ENCODE peak calls at places on chromosomes 6 and 20, in five cellular contexts. B, F, W, I and R are unnamed samples. For H3K4me1, the result is how much of the 10 kb centered on the place peaks cover.

GRCh38 chr6:41072836-41073202 is at the start of gene NFYA:
- DNase-seq in W (no peak), B (peak), F (peak), I (no peak), R (peak)

GRCh38 chr6:34396518-34396917 is 4.0 kb upstream of the NUDT3 start:
- DNase-seq in B (no peak), F (no peak), I (no peak), W (no peak), R (peak)

GRCh38 chr20:17662333-17663039 is 19.6 kb downstream of the RRBP1 start:
- DNase-seq in F (peak), W (no peak), I (no peak), B (no peak), R (no peak)

GRCh38 chr6:5135783-5136376 is 50.7 kb downstream of the PPP1R3G start:
- DNase-seq in F (no peak), W (no peak), B (peak), I (peak), R (no peak)

GRCh38 chr6:92893741-92894140 is 525.6 kb downstream of the EPHA7 start:
- DNase-seq in B (no peak), I (no peak), W (no peak), F (no peak), R (no peak)

GRCh38 chr6:153927867-153928266 is 111.2 kb upstream of the OPRM1 start:
- DNase-seq in W (no peak), F (no peak), B (no peak), I (no peak), R (no peak)

GRCh38 chr6:21597706-21598273 is 4.2 kb downstream of the SOX4 start:
- DNase-seq in W (no peak), B (no peak), F (peak), I (no peak), R (no peak)

GRCh38 chr20:10929023-10929422 is 255.2 kb upstream of the JAG1 start:
- DNase-seq in W (no peak), I (no peak), B (no peak), F (no peak), R (no peak)

GRCh38 chr6:37324131-37325033 is 29.4 kb upstream of the RNF8 start:
- DNase-seq in W (no peak), B (no peak), F (no peak), I (no peak), R (no peak)

GRCh38 chr20:48846516-48847492 is 19.0 kb upstream of the PREX1 start:
- DNase-seq in W (no peak), F (peak), I (no peak), B (peak), R (peak)

GRCh38 chr6:106159531-106159940 is 73.4 kb downstream of the PRDM1 start:
- DNase-seq in W (no peak), B (no peak), F (no peak), I (no peak), R (no peak)

GRCh38 chr6:139695361-139695760 is 320.9 kb upstream of the CITED2 start:
- DNase-seq in W (no peak), I (no peak), F (no peak), B (no peak), R (no peak)

GRCh38 chr6:128738112-128738511 is 144.8 kb upstream of the LAMA2 start:
- DNase-seq in F (peak), I (no peak), B (no peak), W (no peak), R (no peak)

GRCh38 chr20:44051661-44052000 is 135.4 kb downstream of the JPH2 start:
- DNase-seq in I (no peak), B (no peak), F (no peak), W (no peak), R (no peak)

GRCh38 chr6:122726649-122727048 is 52.9 kb upstream of the FABP7 start:
- DNase-seq in W (no peak), B (no peak), F (no peak), I (peak), R (no peak)

GRCh38 chr6:20349225-20349624 is 52.5 kb upstream of the E2F3 start:
- DNase-seq in F (no peak), W (no peak), I (no peak), B (no peak), R (no peak)

GRCh38 chr6:47086051-47086770 is 44.1 kb upstream of the ADGRF1 start:
- DNase-seq in B (no peak), F (no peak), I (no peak), W (no peak), R (no peak)

GRCh38 chr6:158018851-158019361 is 37.2 kb downstream of the SYNJ2 start:
- DNase-seq in B (no peak), I (no peak), W (no peak), F (no peak), R (no peak)

GRCh38 chr6:164013480-164014208 is 599.1 kb downstream of the QKI start:
- DNase-seq in B (no peak), I (no peak), W (no peak), F (no peak), R (no peak)

GRCh38 chr20:37521091-37521771 is at the start of gene NNAT:
- DNase-seq in B (peak), I (no peak), F (no peak), W (no peak), R (no peak)

GRCh38 chr20:57282691-57283361 is 16.4 kb upstream of the BMP7 start:
- DNase-seq in I (no peak), W (no peak), B (no peak), F (no peak), R (no peak)

GRCh38 chr6:52946301-52946700 is 36.8 kb upstream of the GSTA3 start:
- DNase-seq in B (no peak), F (no peak), W (no peak), I (no peak), R (no peak)

GRCh38 chr6:71288228-71289038 is at the start of gene OGFRL1:
- DNase-seq in F (peak), B (peak), I (peak), W (peak), R (peak)

GRCh38 chr20:9040874-9041524 is 27.9 kb upstream of the PLCB4 start:
- DNase-seq in W (no peak), F (no peak), I (no peak), B (no peak), R (no peak)

GRCh38 chr6:15962449-15962764 is 166.5 kb upstream of the MYLIP start:
- DNase-seq in B (no peak), I (no peak), F (no peak), W (no peak), R (no peak)

GRCh38 chr20:52649727-52650126 is 322.4 kb upstream of the TSHZ2 start:
- DNase-seq in B (no peak), F (no peak), I (no peak), W (no peak), R (no peak)

GRCh38 chr6:16276991-16277981 is 38.9 kb downstream of the GMPR start:
- DNase-seq in I (peak), W (peak), B (peak), F (peak), R (peak)

GRCh38 chr6:40743226-40743625 is 156.1 kb upstream of the LRFN2 start:
- DNase-seq in I (no peak), W (no peak), B (peak), F (no peak), R (no peak)

GRCh38 chr20:51731771-51732453 is 36.3 kb downstream of the ATP9A start:
- DNase-seq in W (peak), F (no peak), I (no peak), B (no peak), R (no peak)

GRCh38 chr6:51153109-51153508 is 334.4 kb downstream of the TFAP2B start:
- DNase-seq in F (no peak), W (no peak), I (no peak), B (no peak), R (no peak)

GRCh38 chr6:147222160-147222838 is 18.1 kb downstream of the STXBP5 start:
- DNase-seq in I (peak), F (no peak), W (no peak), B (no peak), R (no peak)

GRCh38 chr6:34562861-34563512 is 6.9 kb upstream of the SPDEF start:
- DNase-seq in I (peak), W (no peak), B (no peak), F (no peak), R (peak)

GRCh38 chr20:46364670-46365482 is 41.5 kb downstream of the ELMO2 start:
- DNase-seq in W (no peak), F (no peak), I (no peak), B (no peak), R (no peak)
- H3K4me1 ChIP-seq in W (under half), F (under half), I (under half), B (under half), R (under half)

GRCh38 chr20:63687419-63688233 is 8.8 kb upstream of the TNFRSF6B start:
- DNase-seq in B (no peak), I (no peak), W (peak), F (no peak), R (peak)
- H3K4me3 ChIP-seq in B (no peak), I (no peak), W (no peak), F (no peak), R (no peak)

GRCh38 chr6:104639671-104640070 is 220.0 kb downstream of the HACE1 start:
- DNase-seq in I (no peak), W (no peak), F (no peak), B (no peak), R (no peak)

GRCh38 chr6:104642871-104643270 is 216.8 kb downstream of the HACE1 start:
- DNase-seq in I (no peak), W (no peak), B (no peak), F (no peak), R (no peak)

GRCh38 chr6:104640761-104641160 is 219.0 kb downstream of the HACE1 start:
- DNase-seq in W (no peak), B (no peak), F (no peak), I (no peak), R (no peak)

GRCh38 chr6:104640141-104640700 is 219.5 kb downstream of the HACE1 start:
- DNase-seq in W (no peak), F (no peak), B (no peak), I (no peak), R (no peak)

GRCh38 chr6:104638841-104639290 is 220.9 kb downstream of the HACE1 start:
- DNase-seq in F (no peak), W (no peak), I (no peak), B (no peak), R (peak)
- TF ChIP-seq EP300 in F (no peak), W (no peak), I (no peak), B (no peak), R (peak)

GRCh38 chr6:150573041-150573681 is 26.5 kb upstream of the PLEKHG1 start:
- DNase-seq in B (no peak), W (no peak), I (no peak), F (no peak), R (peak)
- H3K4me1 ChIP-seq in B (under half), W (under half), I (under half), F (under half), R (under half)

DNA sequence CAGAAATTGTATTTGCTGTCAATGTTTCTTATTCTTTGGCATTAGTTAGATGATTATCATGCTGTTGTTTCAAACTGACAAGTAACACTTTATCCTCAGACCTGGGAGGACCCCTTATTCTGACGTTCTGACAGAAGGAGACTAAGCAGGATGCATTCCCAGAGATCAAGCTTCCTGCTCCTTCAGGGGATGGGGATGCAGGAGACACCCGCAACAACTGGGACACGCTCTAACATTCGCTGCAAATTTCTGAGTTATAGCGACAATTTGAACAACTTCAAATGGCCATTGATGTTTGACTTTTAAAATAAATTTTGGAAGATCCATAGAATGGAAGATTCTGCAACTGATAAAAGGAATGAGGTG is 69.0 kb upstream of the ZNF184 start:
- DNase-seq in F (no peak), B (no peak), W (no peak), I (no peak), R (no peak)
- H3K4me3 ChIP-seq in F (no peak), B (peak), W (no peak), I (no peak), R (no peak)

DNA sequence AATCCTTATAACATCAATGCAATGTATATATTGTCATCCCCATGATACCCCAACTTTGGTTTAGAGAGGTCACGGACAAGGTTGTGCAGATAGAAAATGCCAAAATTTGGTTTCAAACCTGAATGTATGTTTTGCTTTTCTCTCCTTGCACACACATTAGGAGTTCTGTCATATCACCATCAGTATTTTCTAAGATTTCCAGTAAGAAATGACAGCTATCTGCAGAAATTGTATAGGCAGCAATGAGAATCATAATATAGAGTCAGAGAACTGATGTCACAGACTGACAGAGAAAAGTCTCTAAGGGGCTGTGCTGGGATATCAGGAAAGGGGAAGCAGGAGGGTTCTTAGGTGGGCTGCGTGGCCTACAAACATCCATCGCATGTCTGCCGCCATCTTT is 140.0 kb downstream of the AKAP7 start:
- DNase-seq in B (no peak), W (no peak), I (no peak), F (no peak), R (no peak)
- TF ChIP-seq EP300 in B (no peak), W (no peak), I (no peak), F (no peak), R (no peak)

DNA sequence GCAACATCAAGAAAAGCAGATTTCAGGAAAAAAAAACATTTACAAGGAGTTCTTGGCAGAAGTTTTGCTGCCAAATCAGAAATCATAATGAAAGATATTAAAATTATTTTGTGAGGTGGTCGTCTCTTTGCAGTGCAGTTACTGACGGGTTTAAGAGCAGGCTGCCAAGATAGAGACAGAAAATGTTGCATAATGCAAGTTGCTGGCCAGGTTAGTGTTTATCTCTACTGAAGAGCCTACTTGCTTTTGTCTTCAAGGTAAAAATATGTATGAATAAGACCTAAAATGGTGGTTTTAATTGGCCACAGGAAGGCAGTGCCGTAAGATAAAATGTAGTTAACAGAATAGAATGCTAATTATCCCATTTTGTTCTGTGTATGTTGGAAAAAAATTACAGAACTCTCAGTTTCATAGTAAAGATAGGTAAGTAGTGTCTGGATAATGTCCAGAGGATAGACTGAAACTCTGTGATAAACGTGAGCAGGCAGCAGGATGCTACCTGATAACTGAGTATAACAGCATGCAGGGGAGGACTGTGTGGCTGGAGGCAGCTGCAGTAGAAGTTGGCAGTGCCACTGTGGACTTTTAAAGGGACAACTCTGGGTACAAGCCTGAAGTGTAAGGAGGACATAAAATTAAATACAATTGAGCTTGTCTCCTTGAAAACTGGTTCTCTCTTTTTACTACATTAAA is 13.9 kb downstream of the FOXO3 start:
- DNase-seq in I (no peak), F (no peak), W (no peak), B (no peak), R (no peak)
- H3K4me1 ChIP-seq in I (under half), F (under half), W (under half), B (under half), R (half or more)